ENCODE peak calls at places on chromosomes 3 and 15, in seven cellular contexts. K is RWPE1, D is NCI-H524, Y is NCI-H1105, U is PC-9, X is body of pancreas, V is mesendoderm. C is an unnamed sample.

GRCh38 chr3:160806094-160806493 is 50.1 kb downstream of the PPM1L start:
- DNase-seq in K (no peak), D (no peak), Y (no peak), U (no peak), X (no peak), V (no peak), C (no peak)

GRCh38 chr3:176939022-176939817 is 258.1 kb downstream of the TBL1XR1 start:
- DNase-seq in K (peak; percentile 72), D (peak; percentile 35), Y (peak; percentile 88), U (peak; percentile 76), X (peak; percentile 67), V (peak; percentile 80), C (peak; percentile 60)

GRCh38 chr3:197873329-197873728 is 76.7 kb upstream of the RPL35A start:
- DNase-seq in K (no peak), D (no peak), Y (no peak), U (peak; percentile 12), X (no peak), V (no peak), C (no peak)

GRCh38 chr15:66389098-66389858 is 2.6 kb downstream of the MAP2K1 start:
- DNase-seq in K (no peak), D (no peak), Y (no peak), U (no peak), X (no peak), V (no peak), C (peak; percentile 8)

GRCh38 chr3:125679258-125679657 is 84.0 kb upstream of the OSBPL11 start:
- DNase-seq in K (no peak), D (no peak), Y (no peak), U (no peak), X (no peak), V (peak; percentile 48), C (peak; percentile 4)

GRCh38 chr15:31338318-31338878 is 11.8 kb downstream of the KLF13 start:
- DNase-seq in K (no peak), D (no peak), Y (no peak), U (no peak), X (peak; percentile 57), V (no peak), C (no peak)

GRCh38 chr3:12966847-12967750 is 106.1 kb downstream of the IQSEC1 start:
- DNase-seq in K (peak; percentile 23), D (no peak), Y (no peak), U (no peak), X (no peak), V (peak; percentile 40), C (peak; percentile 27)

GRCh38 chr3:46812237-46812791 is 50.9 kb downstream of the MYL3 start:
- DNase-seq in K (peak; percentile 68), D (no peak), Y (peak; percentile 47), U (no peak), X (peak; percentile 88), V (peak; percentile 90), C (peak; percentile 47)

GRCh38 chr3:171284308-171285075 is 175.7 kb downstream of the TNIK start:
- DNase-seq in K (peak; percentile 85), D (no peak), Y (no peak), U (peak; percentile 52), X (peak; percentile 20), V (peak; percentile 85), C (peak; percentile 92)

GRCh38 chr15:74781673-74782595 is at the start of gene CSK:
- DNase-seq in K (peak; percentile 89), D (peak; percentile 52), Y (peak; percentile 45), U (no peak), X (peak; percentile 79), V (peak; percentile 69), C (peak; percentile 49)

GRCh38 chr3:127577448-127577847 is 13.1 kb downstream of the TPRA1 start:
- DNase-seq in K (no peak), D (no peak), Y (no peak), U (no peak), X (no peak), V (no peak), C (no peak)

GRCh38 chr3:42755681-42756578 is 17.1 kb downstream of the CCDC13 start:
- DNase-seq in K (no peak), D (no peak), Y (no peak), U (no peak), X (no peak), V (peak; percentile 67), C (peak; percentile 14)

GRCh38 chr3:75294124-75294523 is 370.0 kb upstream of the FRG2C start:
- DNase-seq in K (peak; percentile 8), D (peak; percentile 11), Y (no peak), U (no peak), X (peak; percentile 46), V (peak; percentile 42), C (peak; percentile 6)

GRCh38 chr3:194314669-194315068 is 36.5 kb downstream of the CPN2 start:
- DNase-seq in K (no peak), D (no peak), Y (no peak), U (peak; percentile 25), X (no peak), V (peak; percentile 55), C (no peak)

GRCh38 chr3:27722957-27723802 is 1.1 kb upstream of the EOMES start:
- DNase-seq in K (no peak), D (no peak), Y (no peak), U (no peak), X (no peak), V (peak; percentile 87), C (no peak)

GRCh38 chr15:53693729-53694533 is 65.5 kb downstream of the WDR72 start:
- DNase-seq in K (no peak), D (no peak), Y (no peak), U (no peak), X (peak; percentile 90), V (no peak), C (peak; percentile 9)

GRCh38 chr3:13352621-13353131 is 67.4 kb downstream of the NUP210 start:
- DNase-seq in K (no peak), D (no peak), Y (no peak), U (no peak), X (no peak), V (peak; percentile 18), C (peak; percentile 8)

GRCh38 chr3:183613366-183614293 is 21.8 kb upstream of the KLHL24 start:
- DNase-seq in K (no peak), D (no peak), Y (no peak), U (no peak), X (no peak), V (no peak), C (no peak)

GRCh38 chr3:98732239-98733054 is 30.7 kb upstream of the ST3GAL6 start:
- DNase-seq in K (peak; percentile 50), D (peak; percentile 75), Y (peak; percentile 26), U (peak; percentile 50), X (peak; percentile 40), V (peak; percentile 89), C (peak; percentile 58)

GRCh38 chr3:54251705-54252104 is 129.4 kb downstream of the CACNA2D3 start:
- DNase-seq in K (no peak), D (no peak), Y (no peak), U (no peak), X (no peak), V (no peak), C (no peak)

GRCh38 chr3:126025862-126026261 is 56.9 kb downstream of the ROPN1B start:
- DNase-seq in K (no peak), D (no peak), Y (no peak), U (no peak), X (no peak), V (no peak), C (no peak)

GRCh38 chr3:190562866-190563525 is 49.1 kb downstream of the IL1RAP start:
- DNase-seq in K (no peak), D (no peak), Y (no peak), U (peak; percentile 91), X (no peak), V (no peak), C (no peak)

GRCh38 chr15:76147906-76148553 is 88.2 kb downstream of the TMEM266 start:
- DNase-seq in K (peak; percentile 89), D (peak; percentile 31), Y (peak; percentile 14), U (no peak), X (peak; percentile 63), V (peak; percentile 56), C (peak; percentile 35)

GRCh38 chr3:117863146-117863545 is 1153.6 kb downstream of the TUSC7 start:
- DNase-seq in K (no peak), D (no peak), Y (no peak), U (no peak), X (no peak), V (no peak), C (no peak)

GRCh38 chr3:71398157-71398836 is 185.2 kb downstream of the FOXP1 start:
- DNase-seq in K (no peak), D (no peak), Y (no peak), U (no peak), X (no peak), V (no peak), C (no peak)

GRCh38 chr3:133158686-133159085 is 120.5 kb downstream of the TMEM108 start:
- DNase-seq in K (no peak), D (no peak), Y (no peak), U (no peak), X (no peak), V (no peak), C (no peak)

GRCh38 chr3:195105389-195105788 is 165.6 kb downstream of the XXYLT1 start:
- DNase-seq in K (no peak), D (no peak), Y (no peak), U (peak; percentile 68), X (no peak), V (no peak), C (no peak)

GRCh38 chr3:193917096-193917495 is 218.9 kb upstream of the HES1 start:
- DNase-seq in K (no peak), D (no peak), Y (no peak), U (no peak), X (no peak), V (no peak), C (no peak)

GRCh38 chr3:179194931-179195330 is 46.8 kb downstream of the PIK3CA start:
- DNase-seq in K (no peak), D (no peak), Y (no peak), U (no peak), X (no peak), V (peak; percentile 92), C (no peak)

GRCh38 chr3:175295248-175296000 is 436.3 kb downstream of the NAALADL2 start:
- DNase-seq in K (no peak), D (no peak), Y (no peak), U (no peak), X (no peak), V (no peak), C (no peak)

GRCh38 chr3:61571516-61572336 is 10.4 kb downstream of the PTPRG start:
- DNase-seq in K (no peak), D (no peak), Y (no peak), U (no peak), X (no peak), V (no peak), C (no peak)

C was measured in mammary epithelial cell.